ENCODE peak calls at places on chromosomes 12 and 14, in eight cellular contexts. B is spleen, H is transverse colon, I is Panc1, N is GM12892, D is GM12891, Y is H1, U is endothelial cell of umbilical vein. K is an unnamed sample.

GRCh38 chr12:131371580-131372475 is 339.1 kb upstream of the SFSWAP start:
- DNase-seq in B (no peak), H (no peak), I (no peak), N (no peak), D (no peak), Y (no peak), U (no peak), K (no peak)

GRCh38 chr12:110590806-110591326 is 7.7 kb upstream of the PPTC7 start:
- DNase-seq in B (no peak), H (no peak), I (no peak), N (no peak), D (no peak), Y (no peak), U (no peak), K (no peak)

GRCh38 chr12:612293-612692 is 51.0 kb downstream of the NINJ2 start:
- DNase-seq in B (no peak), H (no peak), I (no peak), N (no peak), D (no peak), Y (no peak), U (no peak), K (no peak)

GRCh38 chr12:59357811-59358210 is 238.0 kb upstream of the SLC16A7 start:
- DNase-seq in B (no peak), H (no peak), I (no peak), N (no peak), D (no peak), Y (no peak), U (no peak), K (no peak)

GRCh38 chr12:51524386-51524901 is 66.6 kb upstream of the SCN8A start:
- DNase-seq in B (no peak), H (no peak), I (no peak), N (no peak), D (no peak), Y (no peak), U (no peak), K (no peak)

GRCh38 chr12:7354521-7354920 is 50.6 kb downstream of the ACSM4 start:
- DNase-seq in B (no peak), H (no peak), I (no peak), N (no peak), D (no peak), Y (no peak), U (peak), K (no peak)

GRCh38 chr12:95096852-95097251 is 23.4 kb upstream of the NR2C1 start:
- DNase-seq in B (no peak), H (no peak), I (no peak), N (no peak), D (no peak), Y (no peak), U (no peak), K (no peak)

GRCh38 chr12:51590347-51591019 is 550 bp upstream of the SCN8A start:
- DNase-seq in B (peak), H (peak), I (no peak), N (peak), D (peak), Y (peak), U (peak), K (peak)

GRCh38 chr12:51195841-51196240 is 22.0 kb downstream of the POU6F1 start:
- DNase-seq in B (no peak), H (no peak), I (no peak), N (no peak), D (no peak), Y (no peak), U (no peak), K (no peak)

GRCh38 chr14:35571598-35571997 is 37.6 kb downstream of the INSM2 start:
- DNase-seq in B (no peak), H (no peak), I (no peak), N (no peak), D (no peak), Y (no peak), U (no peak), K (no peak)

GRCh38 chr12:1644523-1645438 is 15.8 kb downstream of the WNT5B start:
- DNase-seq in B (no peak), H (peak), I (no peak), N (no peak), D (no peak), Y (no peak), U (peak), K (no peak)

GRCh38 chr14:63982156-63982555 is 129.4 kb downstream of the SYNE2 start:
- DNase-seq in B (no peak), H (no peak), I (no peak), N (no peak), D (no peak), Y (no peak), U (no peak), K (no peak)

GRCh38 chr12:122184522-122184921 is 1.6 kb downstream of the LRRC43 start:
- DNase-seq in B (peak), H (no peak), I (no peak), N (no peak), D (peak), Y (no peak), U (no peak), K (no peak)

GRCh38 chr12:116455540-116456306 is 103.5 kb upstream of the MAP1LC3B2 start:
- DNase-seq in B (peak), H (peak), I (no peak), N (no peak), D (no peak), Y (no peak), U (peak), K (peak)

GRCh38 chr12:39946361-39946948 is 159.4 kb downstream of the SLC2A13 start:
- DNase-seq in B (no peak), H (no peak), I (no peak), N (no peak), D (no peak), Y (no peak), U (no peak), K (no peak)

GRCh38 chr12:24109381-24110039 is 160.0 kb upstream of the SOX5 start:
- DNase-seq in B (no peak), H (no peak), I (no peak), N (peak), D (peak), Y (no peak), U (peak), K (no peak)

GRCh38 chr12:22312336-22312735 is 22.2 kb downstream of the ST8SIA1 start:
- DNase-seq in B (no peak), H (no peak), I (no peak), N (no peak), D (no peak), Y (no peak), U (no peak), K (no peak)

GRCh38 chr14:20615996-20616395 is 24.8 kb upstream of the RNASE12 start:
- DNase-seq in B (no peak), H (no peak), I (no peak), N (no peak), D (no peak), Y (no peak), U (no peak), K (no peak)

GRCh38 chr12:97159397-97159796 is 252.3 kb downstream of the NEDD1 start:
- DNase-seq in B (no peak), H (no peak), I (no peak), N (no peak), D (no peak), Y (no peak), U (no peak), K (no peak)

GRCh38 chr12:109640961-109641360 is 67.4 kb downstream of the MVK start:
- DNase-seq in B (no peak), H (no peak), I (no peak), N (no peak), D (no peak), Y (no peak), U (no peak), K (no peak)

GRCh38 chr12:51217133-51217967 is 512 bp downstream of the POU6F1 start:
- DNase-seq in B (peak), H (peak), I (no peak), N (peak), D (peak), Y (no peak), U (peak), K (peak)

GRCh38 chr12:98417303-98417702 is 98.1 kb upstream of the TMPO start:
- DNase-seq in B (no peak), H (no peak), I (no peak), N (no peak), D (no peak), Y (no peak), U (no peak), K (no peak)

GRCh38 chr12:54935235-54935951 is 49.2 kb downstream of the TESPA1 start:
- DNase-seq in B (no peak), H (no peak), I (peak), N (peak), D (peak), Y (no peak), U (peak), K (no peak)
- TF ChIP-seq POLR2AphosphoS5 in B (no peak), H (no peak), I (no peak), N (no peak), D (no peak), Y (no peak), U (peak), K (no peak)

DNA sequence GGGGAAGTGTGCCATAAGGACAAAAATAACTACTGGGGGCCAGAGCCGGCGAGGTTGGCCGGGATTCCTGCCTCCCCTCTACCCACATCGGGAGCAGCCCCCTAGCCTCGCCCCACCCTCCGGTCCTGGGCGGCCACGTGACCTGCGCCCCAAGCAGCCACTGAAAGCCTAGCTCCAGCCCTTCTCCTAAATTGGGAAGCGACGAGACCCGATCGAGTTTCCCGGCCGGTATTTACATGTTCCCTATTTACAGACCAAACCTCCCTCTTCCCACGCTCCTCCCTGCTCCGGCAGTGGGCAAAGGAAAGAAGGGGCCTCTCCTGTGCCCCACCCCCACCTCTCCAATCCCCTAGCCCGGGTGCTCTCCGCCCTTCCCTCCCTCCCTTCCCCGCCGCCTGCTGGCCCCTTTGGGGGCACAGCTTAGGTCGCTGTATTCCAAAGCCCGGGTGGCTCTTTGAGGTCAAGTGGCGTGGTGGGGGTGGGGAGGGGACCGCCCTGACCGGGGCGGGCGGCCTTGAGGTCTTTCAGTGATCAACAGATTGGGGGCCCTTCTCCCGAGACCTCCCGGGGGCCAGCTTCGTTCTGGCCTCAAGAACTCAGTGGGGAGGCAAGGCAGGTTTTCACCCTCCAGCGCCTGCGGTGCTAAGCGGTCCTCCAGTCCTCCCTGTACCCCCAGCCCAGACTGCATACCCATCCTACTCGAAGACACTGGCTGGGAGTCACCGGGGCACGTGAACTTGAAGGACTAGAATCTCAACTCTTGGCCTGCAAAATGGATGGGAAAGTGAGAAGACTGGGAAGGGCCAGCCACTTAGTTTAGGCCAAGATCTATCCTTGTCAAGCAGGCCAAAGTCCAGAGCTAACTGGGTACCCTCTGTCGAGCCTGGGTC is 6.3 kb upstream of the CTDSP2 start:
- DNase-seq in B (no peak), H (peak), I (no peak), N (no peak), D (no peak), Y (peak), U (no peak), K (peak)
- TF ChIP-seq POLR2AphosphoS5 in B (peak), H (no peak), I (no peak), N (no peak), D (no peak), Y (no peak), U (no peak), K (no peak)

GRCh38 chr14:92510972-92511371 is 2.6 kb upstream of the RIN3 start:
- DNase-seq in B (peak), H (no peak), I (no peak), N (no peak), D (no peak), Y (no peak), U (no peak), K (no peak)

GRCh38 chr14:92513966-92514843 is 624 bp downstream of the RIN3 start:
- DNase-seq in B (peak), H (peak), I (no peak), N (peak), D (no peak), Y (no peak), U (peak), K (no peak)

GRCh38 chr14:92513204-92513965 is at the start of gene RIN3:
- DNase-seq in B (peak), H (peak), I (no peak), N (peak), D (peak), Y (no peak), U (peak), K (peak)

GRCh38 chr14:92511472-92512247 is 1.9 kb upstream of the RIN3 start:
- DNase-seq in B (no peak), H (peak), I (peak), N (no peak), D (no peak), Y (no peak), U (peak), K (no peak)

DNA sequence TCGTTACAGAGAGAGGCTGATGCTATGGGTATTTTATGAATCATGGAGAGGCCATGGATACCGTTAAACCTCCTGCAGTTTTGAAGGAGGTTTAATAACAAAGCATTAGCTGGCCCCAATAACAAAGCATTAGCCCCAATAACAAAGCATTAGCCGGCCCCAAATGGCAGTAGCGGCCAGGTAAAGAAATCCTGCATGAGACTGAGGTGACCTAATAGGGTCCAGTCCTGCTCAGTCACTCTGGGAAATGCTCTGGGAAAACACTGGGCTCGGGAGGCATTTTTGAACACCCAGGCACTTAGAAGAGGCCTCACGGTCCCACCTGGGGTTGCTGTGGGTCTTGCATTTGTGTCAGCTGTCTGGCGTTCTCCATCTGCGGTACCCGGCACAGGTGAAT is 776 bp upstream of the RIN3 start:
- DNase-seq in B (no peak), H (no peak), I (no peak), N (no peak), D (no peak), Y (no peak), U (no peak), K (no peak)
- TF ChIP-seq POLR2AphosphoS5 in B (no peak), H (no peak), I (no peak), N (no peak), D (no peak), Y (no peak), U (no peak), K (no peak)

GRCh38 chr12:108630481-108631207 is 3.0 kb downstream of the SELPLG start:
- DNase-seq in B (peak), H (no peak), I (no peak), N (no peak), D (no peak), Y (no peak), U (no peak), K (no peak)
- TF ChIP-seq POLR2AphosphoS5 in B (peak), H (no peak), I (no peak), N (no peak), D (no peak), Y (no peak), U (no peak), K (no peak)

GRCh38 chr12:75236206-75236605 is 26.6 kb upstream of the KCNC2 start:
- DNase-seq in B (no peak), H (no peak), I (no peak), N (no peak), D (no peak), Y (no peak), U (no peak), K (no peak)
- TF ChIP-seq POLR2AphosphoS5 in B (no peak), H (no peak), I (no peak), N (no peak), D (no peak), Y (no peak), U (no peak), K (no peak)

GRCh38 chr12:29738416-29738815 is 45.3 kb downstream of the TMTC1 start:
- DNase-seq in B (no peak), H (no peak), I (no peak), N (no peak), D (no peak), Y (no peak), U (no peak), K (no peak)

GRCh38 chr12:29739279-29739991 is 44.3 kb downstream of the TMTC1 start:
- DNase-seq in B (no peak), H (no peak), I (no peak), N (no peak), D (no peak), Y (no peak), U (no peak), K (no peak)

GRCh38 chr12:29734748-29735147 is 49.0 kb downstream of the TMTC1 start:
- DNase-seq in B (no peak), H (no peak), I (no peak), N (no peak), D (no peak), Y (no peak), U (no peak), K (no peak)

GRCh38 chr12:29735604-29736003 is 48.1 kb downstream of the TMTC1 start:
- DNase-seq in B (no peak), H (no peak), I (no peak), N (no peak), D (no peak), Y (no peak), U (no peak), K (no peak)

DNA sequence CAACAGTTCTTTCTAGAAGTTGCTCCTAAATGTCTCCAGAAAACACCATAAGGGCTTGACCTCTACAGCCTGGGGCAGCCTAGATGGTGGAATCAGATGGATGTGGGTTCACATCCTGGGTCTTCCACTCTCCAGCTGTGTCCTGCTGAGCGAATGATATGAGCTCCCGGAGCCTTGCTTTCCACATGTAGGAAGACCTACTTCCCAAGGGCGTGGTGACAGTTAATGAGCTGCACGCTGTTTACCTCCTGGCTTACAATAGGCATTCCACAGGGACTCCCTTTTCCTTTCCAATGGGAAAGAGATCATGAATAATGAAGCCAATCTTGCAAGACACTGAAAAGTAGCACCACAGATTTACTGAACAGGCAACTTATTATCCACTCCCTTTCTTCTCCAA is 46.1 kb downstream of the TMTC1 start:
- DNase-seq in B (no peak), H (no peak), I (no peak), N (no peak), D (no peak), Y (no peak), U (no peak), K (no peak)
- TF ChIP-seq POLR2AphosphoS5 in B (no peak), H (no peak), I (no peak), N (no peak), D (no peak), Y (no peak), U (no peak), K (no peak)

GRCh38 chr14:22972313-22972930 is 9.9 kb downstream of the AJUBA start:
- DNase-seq in B (no peak), H (no peak), I (no peak), N (no peak), D (no peak), Y (no peak), U (no peak), K (no peak)
- TF ChIP-seq POLR2AphosphoS5 in B (no peak), H (no peak), I (no peak), N (no peak), D (no peak), Y (no peak), U (no peak), K (no peak)

K was measured in upper lobe of left lung.